ENCODE peak calls at places on chromosomes 12 and 14, in six cellular contexts. S, D, U, N, Z and C are unnamed samples.

GRCh38 chr12:113897406-113897805 is 68.7 kb downstream of the RBM19 start:
- DNase-seq in S (no peak), D (no peak), U (no peak), N (no peak), Z (no peak), C (no peak)

GRCh38 chr14:68739701-68740100 is 53.2 kb downstream of the ZFP36L1 start:
- DNase-seq in S (no peak), D (no peak), U (no peak), N (no peak), Z (no peak), C (no peak)

GRCh38 chr14:76918176-76918750 is 92.1 kb downstream of the LRRC74A start:
- DNase-seq in S (no peak), D (peak; percentile 84), U (peak; percentile 76), N (no peak), Z (no peak), C (peak; percentile 25)

GRCh38 chr14:91308337-91308736 is 63.8 kb upstream of the GPR68 start:
- DNase-seq in S (no peak), D (no peak), U (no peak), N (no peak), Z (no peak), C (no peak)

GRCh38 chr14:66514206-66514605 is 6.3 kb downstream of the GPHN start:
- DNase-seq in S (no peak), D (no peak), U (no peak), N (no peak), Z (no peak), C (no peak)

GRCh38 chr12:113007166-113007565 is 28.8 kb downstream of the OAS2 start:
- DNase-seq in S (no peak), D (no peak), U (no peak), N (no peak), Z (no peak), C (no peak)

GRCh38 chr12:130218682-130219081 is 56.4 kb downstream of the FZD10 start:
- DNase-seq in S (no peak), D (no peak), U (no peak), N (no peak), Z (no peak), C (no peak)

GRCh38 chr12:123150804-123151678 is at the start of gene PITPNM2:
- DNase-seq in S (peak; percentile 55), D (no peak), U (peak; percentile 85), N (peak; percentile 54), Z (peak; percentile 64), C (peak; percentile 49)

GRCh38 chr14:54651649-54652048 is 84.7 kb downstream of the SAMD4A start:
- DNase-seq in S (no peak), D (no peak), U (no peak), N (no peak), Z (no peak), C (no peak)

GRCh38 chr12:131163189-131163738 is 209.6 kb downstream of the ADGRD1 start:
- DNase-seq in S (no peak), D (no peak), U (no peak), N (no peak), Z (no peak), C (no peak)